ENCODE peak calls at places on chromosomes 11 and 22, in ten cellular contexts. V, Y, O, G, M, H, X, D, W and E are unnamed samples.
A peak's percentile ranks its signal among the peaks of the same experiment; 100 is the strongest.

GRCh38 chr11:33296695-33297094 is 39.5 kb downstream of the HIPK3 start:
- DNase-seq in V (no peak), Y (no peak), O (no peak), G (no peak), M (no peak), H (no peak), X (no peak), D (no peak), W (no peak), E (no peak)

GRCh38 chr11:43802509-43802908 is 78.1 kb upstream of the ALKBH3 start:
- DNase-seq in V (no peak), Y (no peak), O (no peak), G (no peak), M (no peak), H (peak; percentile 16), X (no peak), D (no peak), W (no peak), E (no peak)

GRCh38 chr22:35315855-35316745 is 16.4 kb downstream of the TOM1 start:
- DNase-seq in V (no peak), Y (no peak), O (no peak), G (no peak), M (no peak), H (no peak), X (no peak), D (peak; percentile 57), W (peak; percentile 76), E (no peak)

GRCh38 chr11:39374963-39375698 is 2084.3 kb downstream of the LRRC4C start:
- DNase-seq in V (no peak), Y (peak; percentile 10), O (no peak), G (no peak), M (no peak), H (peak; percentile 46), X (no peak), D (no peak), W (no peak), E (no peak)

GRCh38 chr11:1854949-1855885 is 2.3 kb downstream of the LSP1 start:
- DNase-seq in V (no peak), Y (no peak), O (no peak), G (no peak), M (no peak), H (no peak), X (no peak), D (no peak), W (no peak), E (no peak)

GRCh38 chr11:129985823-129986222 is 16.8 kb downstream of the PRDM10 start:
- DNase-seq in V (no peak), Y (no peak), O (no peak), G (no peak), M (no peak), H (no peak), X (no peak), D (no peak), W (no peak), E (no peak)

GRCh38 chr22:23073506-23074229 is 3.3 kb downstream of the GNAZ start:
- DNase-seq in V (no peak), Y (no peak), O (no peak), G (no peak), M (no peak), H (no peak), X (no peak), D (peak; percentile 39), W (no peak), E (no peak)

GRCh38 chr22:32334640-32335365 is 22.9 kb upstream of the RFPL3 start:
- DNase-seq in V (no peak), Y (no peak), O (peak; percentile 36), G (no peak), M (no peak), H (no peak), X (no peak), D (peak; percentile 57), W (no peak), E (peak; percentile 79)

DNA sequence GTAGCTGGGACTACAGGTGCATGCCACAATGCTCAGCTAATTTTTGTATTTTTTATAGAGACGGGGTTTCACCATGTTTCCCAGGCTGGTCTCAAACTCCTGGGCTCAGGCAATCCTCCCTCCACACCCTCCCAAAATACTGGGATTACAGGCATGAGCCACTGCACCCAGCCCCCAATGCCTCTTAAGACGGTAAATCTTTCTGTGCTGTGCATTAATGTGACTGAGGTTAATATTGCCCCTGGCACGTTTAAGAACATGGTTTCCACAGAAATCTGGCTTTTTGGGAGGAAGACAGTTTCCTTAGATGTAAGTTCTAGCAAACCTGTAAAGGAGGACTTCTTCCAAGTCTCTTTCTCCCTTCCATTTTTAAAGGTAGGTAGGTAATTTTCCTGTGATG is 6.1 kb upstream of the HORMAD2 start:
- DNase-seq in V (no peak), Y (no peak), O (no peak), G (no peak), M (no peak), H (no peak), X (no peak), D (no peak), W (no peak), E (no peak)
- H3K4me3 ChIP-seq in V (no peak overlapping the region), Y (no peak overlapping the region), O (no peak overlapping the region), G (no peak overlapping the region), M (no peak overlapping the region), H (no peak overlapping the region), X (no peak overlapping the region), D (no peak overlapping the region), W (no peak overlapping the region), E (no peak overlapping the region)

DNA sequence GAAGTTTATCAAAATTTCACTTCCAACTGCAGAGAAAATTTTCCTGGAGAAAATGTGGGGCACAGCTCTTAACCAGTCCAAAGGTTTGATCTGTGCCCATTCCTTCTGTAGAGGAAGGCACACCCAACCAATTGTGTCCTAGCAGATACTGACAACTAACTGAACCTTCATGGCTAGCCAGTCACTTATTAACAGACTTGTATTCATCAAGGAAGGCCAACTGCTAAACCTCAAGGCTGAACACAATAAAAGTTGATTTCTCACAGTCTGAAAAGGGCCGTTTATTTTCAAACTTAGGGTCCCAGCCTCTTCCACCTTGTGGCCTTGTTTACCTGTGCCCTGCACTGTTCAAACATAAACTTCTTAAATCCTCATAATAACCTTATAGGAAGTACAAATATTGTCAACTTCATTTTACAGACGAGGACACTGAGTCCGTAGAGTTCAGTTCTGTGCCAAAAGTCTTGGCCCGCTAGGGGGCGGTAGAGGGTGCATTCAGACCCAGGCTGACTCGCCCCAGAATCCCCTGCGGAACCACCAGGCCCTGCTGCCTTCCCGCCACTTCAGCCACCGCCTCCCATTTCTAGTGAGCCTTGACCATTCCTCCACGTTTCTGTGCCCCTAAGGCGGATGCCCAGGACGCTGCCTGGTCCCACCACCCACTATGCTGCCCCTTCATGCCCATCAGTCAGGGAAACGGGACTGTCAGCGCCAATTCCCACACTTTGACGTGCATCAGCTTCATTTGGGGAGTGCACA is 19.3 kb downstream of the SYT13 start:
- DNase-seq in V (no peak), Y (no peak), O (peak; percentile 88), G (no peak), M (peak; percentile 89), H (no peak), X (peak; percentile 19), D (no peak), W (no peak), E (no peak)
- TF ChIP-seq CTCF in V (no peak), Y (peak; percentile 79), O (peak; percentile 89), G (peak; percentile 10), M (peak; percentile 53), H (peak; percentile 17), X (peak; percentile 44), D (peak; percentile 30), W (no peak), E (no peak)

GRCh38 chr11:57458410-57459111 is 1.8 kb upstream of the RTN4RL2 start:
- DNase-seq in V (no peak), Y (no peak), O (peak; percentile 86), G (no peak), M (peak; percentile 74), H (no peak), X (peak; percentile 45), D (peak; percentile 82), W (no peak), E (no peak)

GRCh38 chr11:57458060-57458409 is 2.3 kb upstream of the RTN4RL2 start:
- DNase-seq in V (no peak), Y (no peak), O (peak; percentile 82), G (no peak), M (no peak), H (no peak), X (no peak), D (no peak), W (no peak), E (no peak)

GRCh38 chr11:57459112-57460016 is 964 bp upstream of the RTN4RL2 start:
- DNase-seq in V (no peak), Y (no peak), O (peak; percentile 72), G (no peak), M (no peak), H (no peak), X (no peak), D (no peak), W (no peak), E (no peak)

GRCh38 chr11:57456960-57457642 is 3.2 kb upstream of the RTN4RL2 start:
- DNase-seq in V (peak; percentile 89), Y (peak; percentile 79), O (peak; percentile 97), G (peak; percentile 59), M (peak; percentile 92), H (peak; percentile 88), X (peak; percentile 85), D (peak; percentile 92), W (peak; percentile 86), E (no peak)

DNA sequence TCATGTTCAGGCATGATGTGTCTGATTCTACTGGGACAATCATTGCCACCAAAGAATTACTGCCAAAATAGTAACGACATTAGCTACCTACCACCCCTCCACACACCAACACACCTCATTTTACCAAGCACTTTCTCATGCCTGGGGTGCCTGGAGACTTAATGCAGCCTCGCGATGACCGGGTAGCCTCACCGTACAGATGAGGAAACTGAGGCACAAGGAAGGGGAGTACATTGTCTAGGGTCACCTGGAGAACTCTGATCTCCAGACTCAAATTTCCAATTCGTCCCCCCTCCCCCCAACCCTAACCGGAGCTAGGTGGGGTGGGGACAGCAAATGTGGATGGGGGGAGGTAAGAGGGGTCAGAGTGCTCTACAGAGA is 2.7 kb upstream of the RTN4RL2 start:
- DNase-seq in V (no peak), Y (no peak), O (no peak), G (no peak), M (no peak), H (no peak), X (no peak), D (no peak), W (no peak), E (no peak)
- H3K4me3 ChIP-seq in V (no peak overlapping the region), Y (peak overlapping the region; percentile 67), O (no peak overlapping the region), G (peak overlapping the region; percentile 7), M (no peak overlapping the region), H (no peak overlapping the region), X (no peak overlapping the region), D (no peak overlapping the region), W (no peak overlapping the region), E (no peak overlapping the region)

DNA sequence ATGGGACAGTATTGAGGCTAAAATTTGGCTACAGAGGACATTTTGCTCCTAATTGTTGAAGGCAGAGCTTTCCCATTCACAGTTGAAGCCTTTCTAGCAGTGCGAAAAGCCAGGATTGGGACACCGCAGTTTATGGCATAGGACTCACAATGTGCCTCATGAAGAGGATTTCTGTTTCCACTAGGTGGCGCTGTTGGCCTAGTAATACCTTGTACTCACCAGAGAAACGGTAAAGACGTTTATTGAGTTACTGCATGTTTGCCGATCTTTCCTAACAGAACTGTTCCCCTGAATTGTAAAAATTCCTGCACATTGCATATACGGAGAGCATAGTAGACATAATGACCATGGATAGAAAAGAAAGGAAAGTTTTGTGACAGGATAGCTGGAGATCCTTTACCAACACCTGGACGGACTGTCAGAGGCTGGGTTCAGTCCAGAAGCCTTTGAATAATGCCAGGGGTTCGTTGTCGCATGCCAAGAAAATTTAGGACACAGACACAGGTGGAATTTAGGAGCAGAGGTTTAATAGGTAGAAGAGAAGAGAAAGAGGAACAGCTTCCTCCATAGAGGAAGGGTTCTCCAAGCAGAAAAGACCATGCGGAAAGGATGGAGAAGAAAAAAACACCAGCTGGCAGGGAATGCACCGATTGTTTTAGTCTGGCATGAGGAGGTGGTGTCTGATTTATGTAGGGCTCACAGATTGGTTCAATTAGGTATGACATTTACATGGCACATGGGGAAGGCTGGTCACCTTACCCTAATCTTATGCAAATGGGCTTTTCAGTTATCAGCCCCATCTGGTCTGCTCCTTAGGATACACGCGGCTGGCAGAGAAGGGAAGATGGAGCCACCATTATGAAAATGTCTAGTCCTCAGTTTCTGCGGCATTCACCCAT is 10.8 kb upstream of the OR51D1 start:
- DNase-seq in V (peak; percentile 46), Y (peak; percentile 75), O (peak; percentile 92), G (peak; percentile 61), M (peak; percentile 83), H (peak; percentile 84), X (peak; percentile 74), D (no peak), W (no peak), E (no peak)
- TF ChIP-seq CTCF in V (no peak), Y (peak; percentile 83), O (peak; percentile 88), G (peak; percentile 75), M (peak; percentile 62), H (peak; percentile 71), X (peak; percentile 76), D (peak; percentile 46), W (no peak), E (no peak)